ENCODE peak calls at places on chromosomes 2 and 18, in nine cellular contexts. F, D, O, J, G, M, K, I and S are unnamed samples.

GRCh38 chr2:151619337-151619989 is 114.8 kb downstream of the NEB start:
- DNase-seq in I (no peak), D (no peak), O (no peak), M (no peak), K (peak), G (no peak), F (peak), J (no peak), S (peak)

GRCh38 chr2:162161634-162162033 is 9.6 kb upstream of the GCG start:
- DNase-seq in J (no peak), D (no peak), I (no peak), O (no peak), K (no peak), M (no peak), G (no peak), F (no peak), S (no peak)

GRCh38 chr2:120829633-120830025 is 94.0 kb downstream of the GLI2 start:
- DNase-seq in D (no peak), G (no peak), J (no peak), F (no peak), I (no peak), O (no peak), K (no peak), M (no peak), S (no peak)

GRCh38 chr18:36589857-36590543 is 238.8 kb downstream of the TPGS2 start:
- DNase-seq in F (no peak), I (no peak), M (peak), K (no peak), O (no peak), D (no peak), J (peak), G (no peak), S (peak)

GRCh38 chr2:23532311-23533013 is 147.5 kb downstream of the KLHL29 start:
- DNase-seq in D (no peak), G (no peak), M (no peak), J (no peak), K (no peak), O (peak), I (no peak), F (no peak), S (no peak)

GRCh38 chr2:109351164-109351756 is 222.3 kb downstream of the SH3RF3 start:
- DNase-seq in M (peak), F (peak), J (peak), O (no peak), K (peak), I (no peak), D (peak), G (no peak), S (peak)

GRCh38 chr2:19883971-19884720 is 17.6 kb downstream of the TTC32 start:
- DNase-seq in I (no peak), F (no peak), G (no peak), J (no peak), K (no peak), M (no peak), D (no peak), O (no peak), S (no peak)

GRCh38 chr2:222756362-222756831 is 84.9 kb downstream of the MOGAT1 start:
- DNase-seq in O (no peak), G (no peak), M (peak), D (no peak), I (no peak), J (no peak), F (no peak), K (no peak), S (no peak)

GRCh38 chr2:189407161-189407943 is 33.9 kb upstream of the WDR75 start:
- DNase-seq in D (no peak), K (peak), M (no peak), I (no peak), F (peak), O (no peak), J (peak), G (no peak), S (peak)

GRCh38 chr2:63886445-63886844 is 44.7 kb downstream of the UGP2 start:
- DNase-seq in D (no peak), I (no peak), M (no peak), K (no peak), F (no peak), J (no peak), G (no peak), O (no peak), S (no peak)

GRCh38 chr2:126893606-126894005 is 5.1 kb upstream of the TEX51 start:
- DNase-seq in O (no peak), M (no peak), K (no peak), D (peak), I (no peak), F (no peak), J (no peak), G (no peak), S (no peak)

GRCh38 chr18:79922971-79923411 is 28.5 kb downstream of the SLC66A2 start:
- DNase-seq in F (no peak), J (no peak), K (no peak), O (no peak), G (no peak), I (no peak), D (peak), M (no peak), S (no peak)

GRCh38 chr2:239151201-239152131 is 249.4 kb downstream of the HDAC4 start:
- DNase-seq in I (peak), J (no peak), M (no peak), F (no peak), K (no peak), D (peak), G (no peak), O (no peak), S (peak)

GRCh38 chr2:154375625-154376020 is 322.9 kb upstream of the KCNJ3 start:
- DNase-seq in M (peak), K (peak), G (no peak), J (peak), I (no peak), F (peak), O (no peak), D (no peak), S (peak)

GRCh38 chr2:225512873-225513580 is 113.5 kb downstream of the NYAP2 start:
- DNase-seq in D (no peak), F (no peak), O (no peak), K (peak), J (peak), I (no peak), G (no peak), M (no peak), S (peak)

GRCh38 chr2:120323214-120323613 is 22.7 kb upstream of the INHBB start:
- DNase-seq in J (no peak), O (no peak), M (no peak), I (no peak), D (no peak), F (no peak), G (no peak), K (peak), S (peak)

GRCh38 chr18:9643549-9643948 is 29.2 kb upstream of the PPP4R1 start:
- DNase-seq in G (no peak), O (no peak), D (no peak), J (peak), I (no peak), K (peak), F (peak), M (peak), S (peak)

GRCh38 chr2:230893338-230893737 is 28.6 kb downstream of the ITM2C start:
- DNase-seq in K (no peak), G (no peak), O (no peak), M (no peak), J (no peak), D (no peak), I (no peak), F (no peak), S (no peak)

GRCh38 chr2:216499641-216500218 is 1.1 kb downstream of the RPL37A start:
- DNase-seq in G (no peak), I (no peak), O (no peak), K (no peak), D (no peak), J (no peak), F (no peak), M (no peak), S (no peak)

GRCh38 chr18:54254265-54254758 is 15.0 kb upstream of the POLI start:
- DNase-seq in M (peak), I (no peak), D (no peak), K (peak), O (no peak), J (peak), F (no peak), G (no peak), S (peak)

GRCh38 chr2:218285604-218286003 is 6.7 kb downstream of the TMBIM1 start:
- DNase-seq in G (no peak), K (peak), J (peak), I (no peak), F (no peak), O (no peak), D (peak), M (no peak), S (peak)

GRCh38 chr2:64015386-64015785 is 3.8 kb downstream of the VPS54 start:
- DNase-seq in M (no peak), O (no peak), I (no peak), G (no peak), K (no peak), J (no peak), F (no peak), D (no peak), S (no peak)

GRCh38 chr2:64260093-64260808 is 116.0 kb upstream of the PELI1 start:
- DNase-seq in M (no peak), I (no peak), F (no peak), O (no peak), D (no peak), G (no peak), J (no peak), K (no peak), S (no peak)

GRCh38 chr2:148643421-148643820 is 1.1 kb upstream of the EPC2 start:
- DNase-seq in I (no peak), F (peak), D (no peak), M (no peak), K (no peak), J (no peak), G (no peak), O (no peak), S (no peak)

GRCh38 chr2:29629495-29629894 is 291.9 kb downstream of the ALK start:
- DNase-seq in K (no peak), G (no peak), D (no peak), J (no peak), F (no peak), O (no peak), I (no peak), M (peak), S (peak)

GRCh38 chr2:214895469-214895868 is 86.0 kb upstream of the BARD1 start:
- DNase-seq in M (no peak), O (no peak), J (no peak), D (no peak), I (no peak), F (no peak), K (no peak), G (no peak), S (no peak)

GRCh38 chr18:71105078-71105819 is 816.4 kb downstream of the SOCS6 start:
- DNase-seq in I (no peak), K (peak), D (no peak), F (no peak), O (no peak), J (peak), G (no peak), M (no peak), S (peak)

GRCh38 chr2:216298719-216299118 is 73.6 kb downstream of the MARCHF4 start:
- DNase-seq in J (peak), I (no peak), K (no peak), M (peak), F (peak), D (no peak), O (no peak), G (no peak), S (peak)

GRCh38 chr2:190563109-190563508 is 28.6 kb upstream of the NEMP2 start:
- DNase-seq in F (no peak), K (no peak), I (no peak), G (no peak), O (no peak), M (no peak), D (no peak), J (no peak), S (no peak)

GRCh38 chr2:42795871-42796301 is 3.5 kb upstream of the HAAO start:
- DNase-seq in D (no peak), M (peak), K (peak), F (peak), I (no peak), G (no peak), J (no peak), O (no peak), S (peak)

GRCh38 chr2:16112972-16113560 is 172.7 kb downstream of the MYCN start:
- DNase-seq in J (no peak), D (no peak), M (no peak), G (no peak), K (no peak), O (no peak), F (no peak), I (no peak), S (no peak)

GRCh38 chr2:169046440-169047151 is 15.5 kb upstream of the ABCB11 start:
- DNase-seq in K (no peak), M (peak), D (no peak), O (no peak), J (no peak), I (no peak), G (no peak), F (no peak), S (no peak)

GRCh38 chr2:174286172-174286571 is 37.8 kb upstream of the OLA1 start:
- DNase-seq in K (no peak), O (no peak), I (no peak), F (no peak), M (no peak), J (no peak), D (no peak), G (no peak), S (no peak)

GRCh38 chr2:134466141-134466540 is 212.3 kb downstream of the MGAT5 start:
- DNase-seq in O (no peak), F (peak), M (peak), K (no peak), G (peak), D (no peak), J (no peak), I (no peak), S (peak)

GRCh38 chr2:109242654-109243331 is 113.8 kb downstream of the SH3RF3 start:
- DNase-seq in K (peak), F (peak), D (peak), O (no peak), M (peak), J (peak), G (no peak), I (no peak), S (peak)

GRCh38 chr2:172244419-172245130 is 141.9 kb upstream of the DLX2 start:
- DNase-seq in F (no peak), M (no peak), D (no peak), O (no peak), J (no peak), K (peak), I (no peak), G (no peak), S (no peak)

GRCh38 chr2:159156834-159157233 is 129.7 kb downstream of the WDSUB1 start:
- DNase-seq in G (no peak), D (no peak), M (peak), K (no peak), J (no peak), O (no peak), I (no peak), F (no peak), S (no peak)

DNA sequence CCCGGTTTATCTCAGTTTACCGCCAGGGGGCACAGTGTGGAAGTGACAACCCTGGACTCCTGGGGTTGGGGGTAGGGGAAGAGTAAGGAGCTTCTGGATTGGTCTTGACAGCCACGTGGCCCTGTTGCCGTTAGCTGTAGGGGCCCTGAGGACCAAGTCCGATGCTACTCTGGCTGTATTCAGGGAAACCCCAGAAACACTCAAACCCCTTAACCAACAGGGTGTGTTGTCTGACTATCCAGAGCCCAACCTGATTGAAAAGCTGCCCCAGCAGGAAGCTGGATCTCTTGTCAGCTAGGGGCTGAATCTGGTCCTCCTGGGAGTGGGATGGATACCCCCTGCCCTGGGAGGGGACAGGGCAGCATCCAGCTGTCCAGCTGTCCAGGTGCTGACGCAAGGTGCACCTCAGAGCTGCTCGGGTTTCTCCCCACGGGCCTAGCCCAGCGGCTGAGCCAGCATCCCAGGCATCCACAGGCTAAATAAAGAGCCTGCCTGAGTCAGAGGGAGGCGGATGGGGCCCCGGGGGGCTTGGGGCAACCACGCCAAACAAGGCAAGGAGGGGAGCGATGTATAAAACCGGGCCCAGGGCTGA is 3.1 kb upstream of the GMPPA start:
- DNase-seq in M (peak), G (peak), F (peak), D (peak), O (peak), J (peak), K (peak), I (no peak), S (peak)
- TF ChIP-seq CTCF in M (peak), G (peak), F (peak), D (peak), O (peak), J (peak), K (peak), I (peak), S (peak)

DNA sequence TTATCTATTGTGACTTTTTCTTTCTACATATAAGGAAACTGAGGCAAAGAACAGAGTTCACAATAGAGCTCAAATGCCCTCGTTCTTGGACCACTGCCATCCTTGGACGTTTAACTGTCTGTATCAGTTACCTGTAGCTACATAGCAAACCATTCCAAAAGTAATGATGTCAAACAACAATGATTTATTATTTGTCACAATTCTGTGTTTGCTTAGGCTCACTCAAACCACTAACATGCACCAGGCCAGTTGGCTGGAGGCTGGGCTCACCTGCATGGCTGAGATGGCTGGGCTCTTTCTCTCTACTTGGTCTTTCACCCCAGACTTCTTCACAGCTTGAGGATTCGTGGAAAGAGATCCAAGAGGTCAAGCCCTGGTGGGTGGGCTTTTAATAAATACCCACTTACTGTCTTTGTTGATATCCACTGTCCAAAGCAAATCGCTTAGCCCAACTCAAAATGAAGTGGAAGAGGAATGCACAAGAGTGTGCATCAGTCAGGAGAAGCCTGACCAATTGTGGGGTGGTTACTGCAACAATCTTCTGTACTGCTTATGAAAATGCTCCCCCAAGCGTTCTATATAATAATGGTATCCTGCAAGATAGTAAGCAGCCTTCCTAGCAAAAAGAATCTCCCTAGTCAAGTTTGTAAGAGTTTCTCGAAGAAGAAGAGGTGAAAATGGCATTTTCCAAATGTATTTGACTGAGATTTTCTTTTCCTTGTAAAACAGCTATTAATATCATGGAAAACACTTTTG is 163.5 kb upstream of the NT5C1B start:
- DNase-seq in D (no peak), M (no peak), G (no peak), J (no peak), I (no peak), O (no peak), K (peak), F (no peak), S (peak)
- TF ChIP-seq CTCF in D (no peak), M (peak), G (no peak), J (no peak), I (no peak), O (no peak), K (no peak), F (no peak), S (no peak)

GRCh38 chr18:48674198-48674721 is 135.4 kb downstream of the CTIF start:
- DNase-seq in D (no peak), I (peak), J (peak), M (no peak), K (no peak), F (no peak), G (no peak), O (no peak), S (peak)
- TF ChIP-seq CTCF in D (no peak), I (no peak), J (peak), M (no peak), K (no peak), F (no peak), G (no peak), O (no peak), S (no peak)

DNA sequence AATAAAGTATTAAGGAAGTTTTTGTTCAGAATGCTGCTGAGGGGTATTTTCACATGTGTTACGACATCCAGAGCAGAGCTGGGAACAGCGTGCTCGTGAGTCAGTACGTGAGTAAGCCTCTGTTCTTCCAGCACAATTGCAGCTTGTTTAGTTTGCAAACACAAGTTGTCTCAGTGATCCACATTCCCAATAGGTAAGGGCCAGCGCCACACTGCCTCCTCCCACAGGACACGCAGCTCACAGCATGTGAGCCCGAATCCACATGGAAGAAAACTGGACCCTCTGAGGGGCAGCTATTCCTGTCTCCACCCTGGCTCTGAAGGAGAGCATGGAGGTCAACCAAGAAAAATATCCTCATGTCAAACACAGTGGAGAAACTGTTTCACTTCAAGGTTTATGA is 173.9 kb upstream of the PID1 start:
- DNase-seq in O (no peak), M (peak), K (peak), F (peak), I (peak), D (peak), G (no peak), J (peak), S (peak)
- TF ChIP-seq CTCF in O (no peak), M (peak), K (no peak), F (no peak), I (peak), D (no peak), G (no peak), J (peak), S (no peak)